ENCODE peak calls at places on chromosome 10, in six cellular contexts. E is naive thymus-derived CD4-positive, alpha-beta T cell; I is sciatic nerve; F is Kasumi-1; T is neuronal stem cell; Q is nucleus accumbens. L is an unnamed sample.

GRCh38 chr10:79082631-79083581 is 14.1 kb downstream of the ZMIZ1 start:
- DNase-seq in T (no peak), E (no peak), Q (no peak), I (no peak), F (no peak), L (no peak)

GRCh38 chr10:33553951-33554571 is 219.6 kb upstream of the NRP1 start:
- DNase-seq in E (no peak), I (no peak), F (no peak), T (no peak), Q (no peak), L (no peak)

GRCh38 chr10:74094231-74094630 is 56.4 kb downstream of the AP3M1 start:
- DNase-seq in I (no peak), Q (no peak), F (no peak), E (no peak), T (no peak), L (no peak)

GRCh38 chr10:110529596-110530011 is 31.9 kb downstream of the DUSP5 start:
- DNase-seq in E (no peak), F (no peak), T (no peak), I (peak), Q (no peak), L (no peak)

GRCh38 chr10:132651511-132652029 is 114.0 kb downstream of the INPP5A start:
- DNase-seq in I (peak), Q (no peak), E (no peak), F (no peak), T (no peak), L (no peak)

GRCh38 chr10:121324678-121325213 is 273.5 kb downstream of the FGFR2 start:
- DNase-seq in Q (no peak), T (no peak), E (no peak), I (no peak), F (no peak), L (no peak)

GRCh38 chr10:127117125-127117524 is 79.3 kb downstream of the INSYN2A start:
- DNase-seq in T (peak), I (peak), F (peak), Q (no peak), E (no peak), L (peak)

GRCh38 chr10:7411671-7412481 is 1.0 kb upstream of the SFMBT2 start:
- DNase-seq in E (peak), T (no peak), I (no peak), F (peak), Q (no peak), L (no peak)

GRCh38 chr10:122052702-122053101 is 63.7 kb downstream of the TACC2 start:
- DNase-seq in Q (no peak), F (no peak), I (no peak), E (no peak), T (no peak), L (no peak)

GRCh38 chr10:70323143-70323696 is 39.4 kb upstream of the NPFFR1 start:
- DNase-seq in F (no peak), T (no peak), I (no peak), E (no peak), Q (no peak), L (no peak)

GRCh38 chr10:44980309-44981171 is 1.9 kb upstream of the DEPP1 start:
- DNase-seq in F (no peak), E (no peak), I (peak), Q (no peak), T (no peak), L (no peak)

GRCh38 chr10:48575901-48576300 is 29.0 kb downstream of the ARHGAP22 start:
- DNase-seq in Q (no peak), T (no peak), F (no peak), I (no peak), E (no peak), L (no peak)

GRCh38 chr10:24645784-24646183 is 77.9 kb downstream of the ARHGAP21 start:
- DNase-seq in T (no peak), I (no peak), E (no peak), Q (no peak), F (no peak), L (peak)

GRCh38 chr10:31769564-31769963 is 159.1 kb downstream of the ARHGAP12 start:
- DNase-seq in E (no peak), F (no peak), T (no peak), Q (no peak), I (no peak), L (no peak)

GRCh38 chr10:89342219-89342966 is 14.6 kb downstream of the IFIT3 start:
- DNase-seq in T (no peak), Q (peak), E (no peak), F (no peak), I (peak), L (no peak)

GRCh38 chr10:14276200-14276599 is 54.5 kb downstream of the FRMD4A start:
- DNase-seq in E (no peak), F (no peak), Q (peak), T (no peak), I (no peak), L (no peak)

GRCh38 chr10:113572520-113573290 is 19.9 kb downstream of the HABP2 start:
- DNase-seq in T (no peak), E (no peak), I (no peak), Q (no peak), F (no peak), L (no peak)

GRCh38 chr10:15320118-15320517 is 51.0 kb downstream of the FAM171A1 start:
- DNase-seq in Q (no peak), F (no peak), E (no peak), T (no peak), I (no peak), L (no peak)

GRCh38 chr10:28503114-28503513 is 29.8 kb upstream of the WAC start:
- DNase-seq in T (no peak), E (no peak), Q (no peak), I (no peak), F (no peak), L (no peak)

GRCh38 chr10:73597346-73597745 is 6.2 kb upstream of the USP54 start:
- DNase-seq in I (no peak), F (no peak), Q (no peak), T (no peak), E (no peak), L (no peak)

GRCh38 chr10:33812586-33812985 is 478.1 kb upstream of the NRP1 start:
- DNase-seq in Q (no peak), T (no peak), E (no peak), I (no peak), F (no peak), L (no peak)

GRCh38 chr10:7320072-7320471 is 90.8 kb downstream of the SFMBT2 start:
- DNase-seq in T (no peak), I (no peak), Q (no peak), F (no peak), E (no peak), L (no peak)

GRCh38 chr10:96718304-96718990 is 1.9 kb downstream of the PIK3AP1 start:
- DNase-seq in T (no peak), I (no peak), F (no peak), Q (no peak), E (no peak), L (peak)

GRCh38 chr10:36676321-36677169 is 448.9 kb upstream of the ANKRD30A start:
- DNase-seq in I (no peak), T (no peak), Q (no peak), F (peak), E (no peak), L (no peak)

GRCh38 chr10:77583527-77583926 is 54.1 kb downstream of the KCNMA1 start:
- DNase-seq in I (no peak), T (no peak), Q (no peak), F (no peak), E (no peak), L (no peak)

GRCh38 chr10:103021897-103022286 is 103.8 kb downstream of the CNNM2 start:
- DNase-seq in F (no peak), Q (no peak), T (no peak), E (no peak), I (no peak), L (no peak)

GRCh38 chr10:93336110-93336509 is 146.0 kb downstream of the MYOF start:
- DNase-seq in Q (no peak), E (no peak), I (no peak), F (no peak), T (no peak), L (no peak)

GRCh38 chr10:24382979-24383663 is 174.2 kb downstream of the KIAA1217 start:
- DNase-seq in Q (no peak), F (no peak), I (peak), E (no peak), T (no peak), L (no peak)

GRCh38 chr10:48614481-48615383 is 9.9 kb upstream of the ARHGAP22 start:
- DNase-seq in Q (no peak), T (no peak), E (no peak), F (peak), I (no peak), L (no peak)

GRCh38 chr10:69653561-69653960 is 23.5 kb downstream of the FAM241B start:
- DNase-seq in F (no peak), I (no peak), E (no peak), T (no peak), Q (no peak), L (no peak)

GRCh38 chr10:21517134-21517982 is 8.1 kb downstream of the SKIDA1 start:
- DNase-seq in T (no peak), E (no peak), I (peak), F (peak), Q (no peak), L (no peak)

GRCh38 chr10:103747193-103747865 is 108.0 kb downstream of the SH3PXD2A start:
- DNase-seq in F (no peak), Q (no peak), T (no peak), E (no peak), I (peak), L (no peak)

GRCh38 chr10:51522858-51523257 is 176.5 kb downstream of the CSTF2T start:
- DNase-seq in T (no peak), F (no peak), I (no peak), Q (no peak), E (no peak), L (no peak)

GRCh38 chr10:120897343-120897742 is 46.2 kb downstream of the WDR11 start:
- DNase-seq in I (no peak), Q (no peak), T (no peak), E (no peak), F (no peak), L (no peak)

GRCh38 chr10:87656431-87657072 is 3.1 kb upstream of the PAPSS2 start:
- DNase-seq in F (peak), T (peak), E (peak), I (no peak), Q (no peak), L (peak)

GRCh38 chr10:11886851-11887250 is 63.7 kb downstream of the PROSER2 start:
- DNase-seq in T (no peak), I (no peak), F (no peak), E (no peak), Q (no peak), L (no peak)

GRCh38 chr10:52770904-52771303 is 1.7 kb downstream of the MBL2 start:
- DNase-seq in T (no peak), I (no peak), F (no peak), E (no peak), Q (no peak), L (no peak)

GRCh38 chr10:118531105-118531851 is 64.2 kb downstream of the PRLHR start:
- DNase-seq in I (no peak), T (no peak), F (peak), Q (no peak), E (no peak), L (peak)

GRCh38 chr10:96390460-96390864 is 31.7 kb upstream of the OPALIN start:
- DNase-seq in I (no peak), F (no peak), T (no peak), Q (peak), E (no peak), L (no peak)